ENCODE peak calls at places on chromosomes 11 and 22, in six cellular contexts. N is progenitor cell of endocrine pancreas, C is A549, I is chondrocyte, T is lower leg skin, U is activated B cell treated with CpG ODN at 0.5 μM for 24 hours. G is an unnamed sample.

GRCh38 chr22:42950281-42950680 is 64.7 kb downstream of the PACSIN2 start:
- DNase-seq in N (no peak), C (no peak), I (no peak), T (no peak), U (no peak), G (no peak)

GRCh38 chr22:26502688-26503561 is 9.3 kb downstream of the TFIP11 start:
- DNase-seq in N (no peak), C (peak; percentile 37), I (no peak), T (no peak), U (no peak), G (no peak)

GRCh38 chr22:48649466-48649865 is 1178.2 kb downstream of the BRD1 start:
- DNase-seq in N (no peak), C (no peak), I (no peak), T (no peak), U (no peak), G (no peak)

GRCh38 chr11:100789500-100789899 is 102.4 kb downstream of the ARHGAP42 start:
- DNase-seq in N (no peak), C (peak; percentile 44), I (no peak), T (peak; percentile 60), U (no peak), G (no peak)

GRCh38 chr22:50476819-50477344 is 2.0 kb upstream of the SBF1 start:
- DNase-seq in N (no peak), C (no peak), I (no peak), T (no peak), U (no peak), G (no peak)

GRCh38 chr22:45743687-45744086 is 72.1 kb downstream of the ATXN10 start:
- DNase-seq in N (no peak), C (no peak), I (no peak), T (no peak), U (no peak), G (no peak)

GRCh38 chr11:35951659-35952058 is 7.8 kb downstream of the LDLRAD3 start:
- DNase-seq in N (no peak), C (no peak), I (no peak), T (no peak), U (no peak), G (no peak)

GRCh38 chr11:132032555-132032954 is 662.1 kb downstream of the NTM start:
- DNase-seq in N (no peak), C (no peak), I (no peak), T (no peak), U (no peak), G (no peak)

GRCh38 chr11:14904745-14905103 is 12.7 kb upstream of the CYP2R1 start:
- DNase-seq in N (no peak), C (peak; percentile 64), I (no peak), T (peak; percentile 67), U (peak; percentile 73), G (no peak)

GRCh38 chr22:24696551-24697001 is 77.9 kb downstream of the PIWIL3 start:
- DNase-seq in N (no peak), C (no peak), I (no peak), T (no peak), U (no peak), G (no peak)

GRCh38 chr11:130237282-130238006 is 77.3 kb downstream of the ZBTB44 start:
- DNase-seq in N (no peak), C (no peak), I (no peak), T (no peak), U (no peak), G (no peak)

GRCh38 chr11:115677190-115677589 is 173.0 kb upstream of the CADM1 start:
- DNase-seq in N (no peak), C (no peak), I (no peak), T (no peak), U (no peak), G (no peak)

GRCh38 chr11:10640308-10640707 is 53.2 kb downstream of the IRAG1 start:
- DNase-seq in N (no peak), C (no peak), I (no peak), T (no peak), U (no peak), G (no peak)

GRCh38 chr11:59556115-59556882 is 45.0 kb downstream of the OR4D9 start:
- DNase-seq in N (peak; percentile 49), C (peak; percentile 91), I (no peak), T (peak; percentile 60), U (peak; percentile 27), G (peak; percentile 83)

GRCh38 chr11:78954261-78954660 is 379.6 kb upstream of the NARS2 start:
- DNase-seq in N (no peak), C (no peak), I (no peak), T (no peak), U (no peak), G (no peak)

GRCh38 chr11:2399488-2400068 is 972 bp upstream of the TSSC4 start:
- DNase-seq in N (no peak), C (peak; percentile 35), I (no peak), T (no peak), U (no peak), G (peak; percentile 40)

GRCh38 chr22:45612451-45612901 is 59.2 kb upstream of the ATXN10 start:
- DNase-seq in N (no peak), C (no peak), I (no peak), T (peak; percentile 66), U (no peak), G (no peak)

GRCh38 chr22:25334091-25334490 is 114.7 kb downstream of the CRYBB2 start:
- DNase-seq in N (peak; percentile 60), C (peak; percentile 19), I (no peak), T (no peak), U (peak; percentile 39), G (peak; percentile 55)

GRCh38 chr22:50529416-50530279 is at the start of gene TYMP:
- DNase-seq in N (no peak), C (no peak), I (peak; percentile 94), T (peak; percentile 61), U (peak; percentile 83), G (peak; percentile 34)

GRCh38 chr11:127873478-127873877 is 713.9 kb downstream of the ETS1 start:
- DNase-seq in N (no peak), C (no peak), I (no peak), T (no peak), U (no peak), G (no peak)

DNA sequence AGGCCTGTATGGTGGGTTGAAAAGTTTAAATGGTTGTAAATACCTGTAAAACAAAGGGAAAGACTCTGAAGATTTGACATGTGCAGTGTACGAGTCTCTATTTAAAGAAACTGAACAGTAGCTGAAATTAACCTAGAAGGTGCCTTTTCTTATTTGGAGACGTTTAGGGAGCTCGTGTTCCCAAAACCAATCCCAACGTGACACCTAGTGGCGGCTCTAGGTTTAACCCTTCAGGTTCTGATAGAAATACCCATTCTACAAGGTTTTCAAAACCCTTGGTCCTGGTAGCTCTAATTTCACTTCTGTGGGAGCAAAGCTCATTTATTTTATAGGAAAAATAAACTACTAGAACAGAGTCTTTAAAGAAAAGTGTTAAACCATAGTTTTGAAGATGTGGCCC is 258.3 kb downstream of the LRRC4C start:
- DNase-seq in N (peak; percentile 49), C (peak; percentile 28), I (no peak), T (no peak), U (no peak), G (peak; percentile 65)
- TF ChIP-seq CTCF in N (peak; percentile 81), C (peak; percentile 23), I (peak; percentile 67), T (no peak), U (no peak), G (peak; percentile 75)

GRCh38 chr11:120239713-120240640 is at the start of gene POU2F3:
- DNase-seq in N (no peak), C (no peak), I (no peak), T (no peak), U (no peak), G (no peak)
- TF ChIP-seq CTCF in N (peak; percentile 21), C (no peak), I (no peak), T (no peak), U (no peak), G (peak; percentile 54)

GRCh38 chr11:113242060-113242459 is 72.3 kb upstream of the TTC12 start:
- DNase-seq in N (no peak), C (no peak), I (no peak), T (no peak), U (no peak), G (no peak)

GRCh38 chr11:113245216-113245615 is 69.2 kb upstream of the TTC12 start:
- DNase-seq in N (no peak), C (no peak), I (no peak), T (no peak), U (no peak), G (no peak)

GRCh38 chr11:113240790-113241189 is 73.6 kb upstream of the TTC12 start:
- DNase-seq in N (no peak), C (no peak), I (no peak), T (no peak), U (no peak), G (no peak)

GRCh38 chr11:113241190-113242051 is 73.0 kb upstream of the TTC12 start:
- DNase-seq in N (no peak), C (no peak), I (no peak), T (no peak), U (no peak), G (no peak)

GRCh38 chr11:113242767-113243397 is 71.5 kb upstream of the TTC12 start:
- DNase-seq in N (no peak), C (no peak), I (no peak), T (no peak), U (no peak), G (no peak)
- TF ChIP-seq CTCF in N (no peak), C (no peak), I (no peak), T (no peak), U (no peak), G (no peak)

GRCh38 chr11:5986885-5987284 is at the start of gene OR52L1:
- DNase-seq in N (no peak), C (no peak), I (no peak), T (no peak), U (no peak), G (no peak)

GRCh38 chr11:5992150-5992549 is 5.4 kb upstream of the OR52L1 start:
- DNase-seq in N (no peak), C (no peak), I (no peak), T (no peak), U (no peak), G (no peak)

GRCh38 chr11:5989203-5989602 is 2.4 kb upstream of the OR52L1 start:
- DNase-seq in N (no peak), C (no peak), I (no peak), T (no peak), U (no peak), G (no peak)

GRCh38 chr11:5994791-5995190 is 8.0 kb upstream of the OR52L1 start:
- DNase-seq in N (no peak), C (no peak), I (peak; percentile 86), T (no peak), U (no peak), G (no peak)

GRCh38 chr11:5992604-5993251 is 5.9 kb upstream of the OR52L1 start:
- DNase-seq in N (no peak), C (peak; percentile 37), I (no peak), T (no peak), U (no peak), G (no peak)
- TF ChIP-seq CTCF in N (peak; percentile 64), C (peak; percentile 37), I (peak; percentile 73), T (no peak), U (no peak), G (peak; percentile 65)

G was measured in Caco-2.